ENCODE peak calls at places on chromosomes 11 and 22, in ten cellular contexts. D, A, H, C, Z, J, I, X, M and E are unnamed samples.

GRCh38 chr11:122796128-122796717 is 42.1 kb upstream of the CRTAM start:
- DNase-seq in J (peak), M (peak), C (peak), Z (peak), I (no peak), H (no peak), X (peak), D (no peak), A (peak), E (peak)

GRCh38 chr11:128271401-128271800 is 316.0 kb downstream of the ETS1 start:
- DNase-seq in A (no peak), C (no peak), D (no peak), H (no peak), J (no peak), Z (no peak), X (no peak), I (no peak), M (no peak), E (no peak)

GRCh38 chr11:117391181-117391580 is 63.5 kb downstream of the CEP164 start:
- DNase-seq in D (no peak), C (no peak), M (no peak), X (no peak), J (no peak), Z (no peak), I (no peak), A (no peak), H (no peak), E (no peak)

GRCh38 chr11:45264839-45265515 is 21.2 kb downstream of the SYT13 start:
- DNase-seq in J (no peak), I (peak), X (no peak), Z (no peak), C (no peak), D (peak), H (peak), M (peak), A (no peak), E (peak)

GRCh38 chr11:17976651-17977050 is 36.2 kb downstream of the SERGEF start:
- DNase-seq in Z (no peak), A (no peak), C (no peak), I (no peak), J (no peak), M (no peak), X (no peak), D (no peak), H (no peak), E (no peak)

GRCh38 chr11:78350101-78350645 is 67.4 kb downstream of the GAB2 start:
- DNase-seq in Z (no peak), C (no peak), J (no peak), H (no peak), M (peak), A (peak), D (no peak), I (no peak), X (no peak), E (peak)

GRCh38 chr11:115933564-115933963 is 429.3 kb upstream of the CADM1 start:
- DNase-seq in H (no peak), D (no peak), J (no peak), I (no peak), C (no peak), A (no peak), M (no peak), Z (no peak), X (no peak), E (no peak)

GRCh38 chr11:35971841-35972422 is 28.1 kb downstream of the LDLRAD3 start:
- DNase-seq in M (no peak), J (no peak), I (no peak), C (no peak), Z (no peak), D (no peak), H (no peak), A (no peak), X (no peak), E (no peak)

GRCh38 chr11:26186389-26186788 is 145.5 kb upstream of the ANO3 start:
- DNase-seq in Z (no peak), H (no peak), M (no peak), D (no peak), C (no peak), I (no peak), A (no peak), X (no peak), J (no peak), E (no peak)

GRCh38 chr11:113618360-113618759 is 87.7 kb downstream of the TMPRSS5 start:
- DNase-seq in A (no peak), X (no peak), J (no peak), Z (no peak), M (peak), C (no peak), I (no peak), H (peak), D (no peak), E (peak)

GRCh38 chr11:40183073-40184064 is 1276.1 kb downstream of the LRRC4C start:
- DNase-seq in X (no peak), M (no peak), D (no peak), J (no peak), Z (no peak), C (no peak), H (no peak), I (no peak), A (no peak), E (no peak)

GRCh38 chr11:70028147-70028855 is 49.8 kb upstream of the ANO1 start:
- DNase-seq in M (no peak), X (no peak), I (no peak), A (no peak), Z (no peak), C (peak), H (no peak), D (no peak), J (no peak), E (no peak)

GRCh38 chr11:35354644-35355043 is 64.7 kb downstream of the SLC1A2 start:
- DNase-seq in H (no peak), I (peak), A (no peak), Z (no peak), M (no peak), J (no peak), C (no peak), X (no peak), D (no peak), E (peak)

GRCh38 chr22:31137721-31138120 is 2.6 kb downstream of the PLA2G3 start:
- DNase-seq in J (no peak), X (no peak), M (no peak), Z (no peak), D (no peak), C (no peak), A (no peak), I (no peak), H (no peak), E (no peak)

GRCh38 chr22:46346680-46347405 is 11.3 kb downstream of the TRMU start:
- DNase-seq in I (no peak), C (no peak), A (no peak), D (no peak), H (no peak), M (no peak), J (no peak), Z (no peak), X (no peak), E (no peak)

GRCh38 chr22:37371491-37371890 is 55.8 kb downstream of the ELFN2 start:
- DNase-seq in D (no peak), X (no peak), J (no peak), H (no peak), M (no peak), Z (no peak), I (no peak), C (no peak), A (no peak), E (no peak)